ENCODE peak calls at places on chromosomes 11 and 22, in six cellular contexts. K is stimulated activated naive CD8-positive, alpha-beta T cell treated with anti-CD3 and anti-CD28 coated beads, Interleukin-15, amount 100 ng/mL, for 72 hours; E is NCI-H446; W is RPMI8226; B is progenitor cell of endocrine pancreas; O is IMR-90. S is an unnamed sample.
A peak's percentile ranks its signal among the peaks of the same experiment; 100 is the strongest.

GRCh38 chr11:95200781-95201457 is 30.1 kb downstream of the SESN3 start:
- DNase-seq in K (no peak), E (no peak), W (no peak), B (no peak), O (no peak), S (no peak)

GRCh38 chr11:103596323-103596722 is 440.1 kb upstream of the DDI1 start:
- DNase-seq in K (no peak), E (no peak), W (no peak), B (no peak), O (no peak), S (no peak)

GRCh38 chr11:64235427-64236161 is 1.2 kb downstream of the VEGFB start:
- DNase-seq in K (no peak), E (no peak), W (no peak), B (no peak), O (no peak), S (no peak)

GRCh38 chr11:23727821-23728220 is 769.0 kb upstream of the LUZP2 start:
- DNase-seq in K (no peak), E (no peak), W (no peak), B (no peak), O (peak; percentile 83), S (no peak)

GRCh38 chr11:44575288-44575672 is 9.8 kb downstream of the CD82 start:
- DNase-seq in K (peak; percentile 49), E (no peak), W (no peak), B (no peak), O (peak; percentile 90), S (no peak)

GRCh38 chr22:19807914-19808872 is 46.5 kb downstream of the GNB1L start:
- DNase-seq in K (no peak), E (no peak), W (no peak), B (no peak), O (no peak), S (no peak)

GRCh38 chr11:75583710-75584658 is 21.9 kb downstream of the SERPINH1 start:
- DNase-seq in K (no peak), E (no peak), W (no peak), B (peak; percentile 35), O (peak; percentile 61), S (peak; percentile 72)

GRCh38 chr11:9057888-9058287 is 33.5 kb downstream of the SCUBE2 start:
- DNase-seq in K (no peak), E (no peak), W (no peak), B (no peak), O (no peak), S (no peak)

S was measured in putamen.